ENCODE peak calls at places on chromosomes 11 and 22, in seven cellular contexts. X is right lobe of liver, H is gastrocnemius medialis, K is vagina, D is HCT116, P is body of pancreas, U is HepG2. J is an unnamed sample.

GRCh38 chr11:112837162-112837826 is 123.9 kb upstream of the NCAM1 start:
- DNase-seq in K (no peak), P (peak), X (peak), U (no peak), H (no peak), D (peak), J (no peak)

GRCh38 chr11:15969281-15969680 is 387.1 kb downstream of the SOX6 start:
- DNase-seq in P (peak), U (peak), K (no peak), D (no peak), H (peak), X (peak), J (peak)

GRCh38 chr11:110182886-110183285 is 89.7 kb downstream of the ZC3H12C start:
- DNase-seq in D (peak), H (no peak), X (no peak), P (no peak), K (no peak), U (no peak), J (no peak)

GRCh38 chr11:15938362-15938725 is 418.0 kb downstream of the SOX6 start:
- DNase-seq in D (no peak), P (no peak), H (no peak), U (no peak), K (peak), X (no peak), J (no peak)

GRCh38 chr22:17836977-17837742 is 62.9 kb upstream of the BID start:
- DNase-seq in H (no peak), K (no peak), U (no peak), P (peak), X (peak), D (no peak), J (no peak)

GRCh38 chr11:63505857-63506528 is at the start of gene LGALS12:
- DNase-seq in P (peak), H (no peak), U (no peak), D (no peak), X (peak), K (no peak), J (no peak)

GRCh38 chr11:118202599-118203422 is 22.0 kb downstream of the JAML start:
- DNase-seq in H (no peak), U (peak), K (no peak), X (peak), P (peak), D (no peak), J (peak)

GRCh38 chr11:10809373-10810199 is 860 bp upstream of the EIF4G2 start:
- DNase-seq in X (no peak), P (no peak), U (no peak), K (no peak), H (no peak), D (peak), J (peak)

GRCh38 chr11:112025682-112026081 is 474 bp downstream of the DLAT start:
- DNase-seq in U (peak), P (no peak), D (no peak), K (no peak), H (no peak), X (no peak), J (no peak)

GRCh38 chr11:35649984-35650383 is 12.6 kb upstream of the TRIM44 start:
- DNase-seq in P (no peak), D (no peak), U (no peak), H (no peak), X (no peak), K (no peak), J (no peak)

GRCh38 chr22:50247748-50248147 is 2.9 kb upstream of the TUBGCP6 start:
- DNase-seq in K (no peak), U (no peak), H (no peak), P (no peak), D (peak), X (no peak), J (peak)

GRCh38 chr11:124644426-124645280 is 22.0 kb downstream of the TBRG1 start:
- DNase-seq in P (peak), X (peak), H (no peak), U (peak), K (no peak), D (peak), J (peak)

GRCh38 chr22:47209077-47209514 is 446.6 kb downstream of the TBC1D22A start:
- DNase-seq in X (peak), H (no peak), K (no peak), D (no peak), P (no peak), U (no peak), J (no peak)

GRCh38 chr11:60934091-60934789 is 10.0 kb downstream of the TMEM132A start:
- DNase-seq in D (no peak), K (no peak), X (no peak), U (no peak), P (no peak), H (no peak), J (no peak)
- TF ChIP-seq POLR2A in D (no peak), K (no peak), X (no peak), U (no peak), P (no peak), H (no peak), J (no peak)

GRCh38 chr11:19713221-19714092 is 820 bp downstream of the NAV2 start:
- DNase-seq in H (no peak), K (no peak), D (no peak), U (no peak), P (no peak), X (no peak), J (no peak)

GRCh38 chr11:19714387-19715363 is 2.0 kb downstream of the NAV2 start:
- DNase-seq in P (peak), X (peak), K (no peak), H (no peak), U (no peak), D (no peak), J (no peak)

GRCh38 chr11:19714093-19714386 is 1.4 kb downstream of the NAV2 start:
- DNase-seq in X (no peak), K (no peak), H (no peak), U (no peak), D (no peak), P (no peak), J (no peak)

GRCh38 chr11:19711911-19712280 is 741 bp upstream of the NAV2 start:
- DNase-seq in P (no peak), K (no peak), D (no peak), X (no peak), H (no peak), U (no peak), J (no peak)

DNA sequence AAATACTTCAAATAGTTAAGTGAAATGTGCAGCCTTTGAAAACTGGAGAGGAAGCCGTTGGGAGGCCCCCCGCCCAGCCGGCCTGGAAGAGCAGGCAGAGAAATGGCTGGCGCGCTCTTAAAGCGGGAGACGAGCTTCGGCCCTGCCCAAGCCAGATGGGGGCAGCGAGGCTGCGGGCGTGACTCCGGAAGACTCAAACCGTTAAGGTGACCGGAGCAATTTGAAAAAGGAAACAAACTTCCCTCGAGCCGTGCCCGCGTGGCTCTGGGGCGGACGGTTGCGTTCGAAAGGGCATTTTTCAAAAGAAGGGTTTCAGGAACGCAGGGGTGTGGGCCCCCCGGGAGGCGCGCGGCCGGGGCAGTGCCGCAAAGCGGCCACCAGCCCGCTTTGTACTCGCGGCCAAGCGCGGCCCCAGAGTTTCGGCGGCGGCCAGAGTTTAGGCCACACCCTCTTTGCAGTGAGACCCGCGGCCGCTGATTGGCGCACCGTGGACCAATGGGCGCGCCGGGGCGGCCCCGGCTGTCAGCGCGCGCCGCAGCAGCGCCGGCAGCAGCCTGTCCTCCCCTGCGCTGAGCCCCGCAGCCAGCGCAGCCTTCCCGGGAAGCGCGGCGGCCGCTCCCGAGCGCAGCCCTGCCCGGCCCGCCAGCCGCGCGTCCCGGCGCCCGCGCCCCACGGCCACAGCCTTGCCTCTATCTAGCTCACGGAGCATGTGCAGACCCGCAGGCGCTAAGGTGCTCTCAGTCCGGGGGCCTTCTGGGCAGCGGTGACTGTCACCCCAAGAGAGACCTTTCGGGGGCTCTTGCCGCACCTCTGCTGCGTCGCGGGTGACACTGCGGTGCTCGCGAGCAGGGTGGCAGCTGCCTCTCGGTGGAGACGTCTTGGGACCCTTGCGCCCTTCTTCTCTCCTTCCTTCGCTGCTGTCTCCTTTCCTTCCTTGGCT is at the start of gene NAV2:
- DNase-seq in H (peak), P (peak), X (peak), D (peak), K (peak), U (peak), J (peak)
- TF ChIP-seq POLR2A in H (peak), P (peak), X (peak), D (peak), K (peak), U (no peak), J (peak)

GRCh38 chr22:37676691-37677627 is 1.5 kb downstream of the LGALS1 start:
- DNase-seq in K (peak), X (peak), P (peak), D (peak), U (peak), H (peak), J (peak)
- TF ChIP-seq POLR2A in K (no peak), X (peak), P (no peak), D (no peak), U (no peak), H (peak), J (peak)

GRCh38 chr11:76783901-76784813 is 1.0 kb downstream of the TSKU start:
- DNase-seq in K (no peak), X (peak), H (no peak), U (peak), P (peak), D (peak), J (peak)
- TF ChIP-seq POLR2A in K (no peak), X (no peak), H (no peak), U (no peak), P (peak), D (no peak), J (peak)

DNA sequence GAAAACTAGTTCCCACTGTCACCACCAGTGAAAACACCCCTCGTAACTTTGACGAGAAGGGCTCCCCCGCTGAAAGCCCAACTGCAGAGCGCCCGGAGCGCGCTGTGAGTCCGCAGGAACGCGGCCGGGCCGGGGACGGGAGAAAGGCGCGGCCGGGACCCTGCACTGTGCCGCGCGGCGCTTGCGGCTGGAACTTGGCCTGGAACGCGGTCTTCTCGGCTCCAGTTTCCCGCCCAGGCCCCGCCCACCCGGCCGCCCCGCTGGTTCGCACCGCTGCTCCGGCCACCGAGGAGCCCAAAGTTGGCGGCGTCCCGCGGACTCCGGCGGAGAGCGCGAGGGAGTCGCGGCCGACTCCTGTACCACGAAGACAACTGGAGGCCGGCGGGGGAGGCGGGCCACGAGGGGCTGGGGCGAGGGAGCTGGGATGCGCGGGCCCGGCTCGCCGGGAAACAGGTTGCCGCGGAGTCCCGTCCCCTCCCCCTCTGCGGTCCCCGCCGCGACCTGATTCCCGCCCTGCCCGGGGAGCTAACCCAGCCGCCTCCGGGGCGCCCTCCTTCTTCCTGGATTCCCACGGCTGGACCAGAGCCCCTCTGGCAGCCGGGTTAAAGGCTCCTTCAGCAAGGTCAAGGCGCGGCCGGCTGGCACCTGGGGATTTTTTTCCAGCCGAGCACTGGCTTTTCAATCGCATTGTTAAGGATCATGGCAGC is 3.4 kb downstream of the TENM4 start:
- DNase-seq in P (peak), K (no peak), U (no peak), X (peak), D (no peak), H (no peak), J (peak)
- TF ChIP-seq POLR2A in P (no peak), K (no peak), U (no peak), X (no peak), D (no peak), H (no peak), J (no peak)

GRCh38 chr11:9573054-9573774 is at the start of gene WEE1:
- DNase-seq in U (peak), H (peak), D (peak), P (peak), X (peak), K (peak), J (peak)

GRCh38 chr11:9573775-9574555 is 495 bp downstream of the WEE1 start:
- DNase-seq in D (no peak), H (no peak), P (peak), X (peak), U (no peak), K (no peak), J (peak)

GRCh38 chr11:9574556-9574805 is 1.0 kb downstream of the WEE1 start:
- DNase-seq in X (peak), H (no peak), U (no peak), K (no peak), D (no peak), P (peak), J (no peak)

GRCh38 chr11:9575531-9576240 is 2.2 kb downstream of the WEE1 start:
- DNase-seq in P (no peak), K (no peak), D (no peak), U (no peak), H (no peak), X (no peak), J (no peak)

DNA sequence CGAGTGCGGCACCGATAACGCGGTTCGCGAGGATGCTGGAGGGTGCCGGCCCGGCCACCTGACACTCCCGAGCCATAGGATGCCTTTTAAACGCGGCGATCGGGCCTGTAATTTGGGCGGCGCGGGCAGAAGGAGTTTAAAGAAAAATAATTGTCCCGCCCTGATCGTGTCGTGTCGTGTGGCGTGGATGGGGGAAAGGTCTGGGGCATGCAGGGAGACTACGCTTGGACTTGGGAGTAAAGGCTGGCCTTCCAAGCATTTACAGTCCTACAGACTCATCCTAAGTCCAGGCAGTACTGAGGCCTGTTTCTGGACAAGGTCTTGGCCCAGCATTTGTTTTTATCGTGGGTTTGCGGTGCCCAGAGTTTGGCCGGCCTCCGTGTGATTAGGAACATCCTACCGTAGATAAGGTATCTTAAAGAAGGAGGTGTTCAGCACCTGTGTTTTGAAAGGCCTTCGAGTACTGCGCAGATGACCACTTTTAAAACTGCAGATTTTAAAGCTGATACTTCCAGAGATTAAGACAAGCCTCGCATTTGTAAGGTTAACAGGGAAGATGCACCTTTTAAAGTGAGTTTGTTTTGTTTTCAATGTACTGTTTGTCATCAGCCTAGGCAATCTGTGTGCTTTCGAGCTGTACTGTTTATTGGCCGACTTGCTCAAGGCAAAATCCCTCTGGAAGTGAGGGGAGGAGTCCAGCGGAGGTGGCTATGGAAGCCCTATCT is 1.5 kb downstream of the WEE1 start:
- DNase-seq in K (no peak), H (peak), P (peak), X (peak), D (peak), U (peak), J (peak)
- TF ChIP-seq POLR2A in K (no peak), H (peak), P (no peak), X (peak), D (no peak), U (peak), J (peak)

J was measured in Peyer's patch.